ENCODE peak calls at places on chromosomes 3 and 15, in five cellular contexts. O, B, X, A and L are unnamed samples.

GRCh38 chr3:134600166-134600670 is 50.6 kb downstream of the KY start:
- DNase-seq in O (no peak), A (no peak), X (no peak), B (no peak), L (no peak)

GRCh38 chr15:80455051-80455648 is 51.0 kb downstream of the ARNT2 start:
- DNase-seq in B (no peak), O (no peak), A (peak), X (no peak), L (no peak)

GRCh38 chr3:153043729-153044314 is 118.2 kb upstream of the RAP2B start:
- DNase-seq in A (peak), O (no peak), B (peak), X (no peak), L (no peak)

GRCh38 chr3:98581474-98581873 is 11.9 kb downstream of the CPOX start:
- DNase-seq in A (no peak), O (no peak), X (no peak), B (no peak), L (no peak)

GRCh38 chr3:120568624-120569023 is 27.5 kb upstream of the NDUFB4 start:
- DNase-seq in X (no peak), O (no peak), B (peak), A (no peak), L (no peak)

GRCh38 chr3:31455524-31455923 is 77.2 kb upstream of the STT3B start:
- DNase-seq in B (no peak), X (no peak), A (no peak), O (no peak), L (no peak)

GRCh38 chr3:72533584-72534473 is 314.4 kb downstream of the SHQ1 start:
- DNase-seq in X (no peak), B (peak), O (no peak), A (no peak), L (no peak)

GRCh38 chr15:66701422-66702034 is 508 bp upstream of the SMAD6 start:
- DNase-seq in O (peak), X (peak), B (peak), A (no peak), L (peak)

GRCh38 chr15:98221577-98221976 is 261.1 kb downstream of the ARRDC4 start:
- DNase-seq in A (no peak), O (no peak), B (no peak), X (no peak), L (no peak)

GRCh38 chr3:105526349-105527111 is 159.8 kb downstream of the ALCAM start:
- DNase-seq in A (no peak), O (no peak), B (peak), X (no peak), L (no peak)

GRCh38 chr3:31567036-31567435 is 34.3 kb downstream of the STT3B start:
- DNase-seq in X (no peak), A (no peak), O (peak), B (no peak), L (no peak)

GRCh38 chr3:25493786-25494185 is 65.7 kb downstream of the RARB start:
- DNase-seq in O (no peak), B (no peak), X (no peak), A (no peak), L (no peak)

GRCh38 chr15:83559310-83559966 is 94.5 kb upstream of the ADAMTSL3 start:
- DNase-seq in O (peak), X (peak), B (peak), A (peak), L (peak)

GRCh38 chr3:186789554-186790260 is 6.3 kb downstream of the EIF4A2 start:
- DNase-seq in O (no peak), X (no peak), B (no peak), A (no peak), L (no peak)

GRCh38 chr3:157156844-157157635 is 2.9 kb downstream of the CCNL1 start:
- DNase-seq in B (peak), A (no peak), O (no peak), X (no peak), L (no peak)

GRCh38 chr3:125052671-125053303 is 3.0 kb downstream of the HEG1 start:
- DNase-seq in B (peak), O (no peak), X (no peak), A (peak), L (no peak)

GRCh38 chr3:120678331-120678845 is 3.7 kb downstream of the HGD start:
- DNase-seq in B (peak), O (no peak), X (no peak), A (no peak), L (no peak)

GRCh38 chr15:72902245-72902928 is 118.8 kb upstream of the ADPGK start:
- DNase-seq in X (no peak), A (no peak), O (no peak), B (peak), L (no peak)

GRCh38 chr15:57134877-57135276 is 216.4 kb downstream of the TCF12 start:
- DNase-seq in A (no peak), O (no peak), X (no peak), B (no peak), L (no peak)

GRCh38 chr15:38587214-38587613 is 22.6 kb upstream of the RASGRP1 start:
- DNase-seq in B (no peak), A (no peak), X (no peak), O (no peak), L (no peak)

GRCh38 chr3:134754768-134755559 is 40.1 kb upstream of the EPHB1 start:
- DNase-seq in X (peak), O (peak), B (peak), A (no peak), L (peak)

GRCh38 chr3:175316799-175317198 is 457.7 kb downstream of the NAALADL2 start:
- DNase-seq in A (no peak), O (no peak), X (no peak), B (no peak), L (no peak)

GRCh38 chr3:137866001-137866400 is 101.9 kb downstream of the SOX14 start:
- DNase-seq in X (no peak), O (no peak), B (no peak), A (peak), L (no peak)

GRCh38 chr3:15673536-15673935 is 72.0 kb downstream of the BTD start:
- DNase-seq in O (no peak), B (no peak), X (no peak), A (no peak), L (no peak)

GRCh38 chr3:115659861-115660260 is 36.6 kb downstream of the GAP43 start:
- DNase-seq in B (peak), A (no peak), X (no peak), O (no peak), L (no peak)

GRCh38 chr3:197426161-197426566 is 127.8 kb upstream of the DLG1 start:
- DNase-seq in O (no peak), A (no peak), B (peak), X (no peak), L (no peak)

GRCh38 chr3:83500422-83500821 is 1458.4 kb upstream of the CADM2 start:
- DNase-seq in X (no peak), B (no peak), O (no peak), A (no peak), L (no peak)

GRCh38 chr15:39717134-39717533 is 65.5 kb downstream of the FSIP1 start:
- DNase-seq in B (no peak), A (no peak), X (no peak), O (no peak), L (no peak)
- H2BK12ac ChIP-seq in B (no peak), A (no peak), X (no peak), O (no peak), L (no peak)

DNA sequence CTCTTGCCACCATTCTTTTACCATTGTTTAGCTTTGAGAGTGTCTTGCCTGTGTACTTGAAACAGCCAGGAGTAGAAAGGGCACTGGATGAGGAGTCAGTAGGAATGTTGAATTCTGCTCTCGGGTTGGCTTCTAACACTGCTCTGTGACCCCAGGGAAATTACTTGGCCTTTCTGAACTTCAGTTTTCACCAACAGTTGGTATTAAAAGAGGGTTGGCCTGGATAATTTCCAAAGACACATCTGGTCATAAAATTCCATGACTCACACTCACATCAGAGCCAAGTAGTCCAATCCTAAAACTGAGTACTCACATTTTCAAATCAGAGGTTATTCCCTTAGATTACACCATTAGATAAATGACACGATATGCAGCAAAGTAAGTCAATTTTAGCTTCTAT is 141.6 kb downstream of the ECT2 start:
- DNase-seq in O (no peak), A (no peak), X (no peak), B (peak), L (no peak)
- H2BK12ac ChIP-seq in O (no peak), A (no peak), X (no peak), B (no peak), L (no peak)

GRCh38 chr3:5057857-5058324 is 64.2 kb upstream of the ARL8B start:
- DNase-seq in O (peak), X (no peak), B (peak), A (peak), L (peak)
- H2BK12ac ChIP-seq in O (no peak), X (no peak), B (no peak), A (no peak), L (no peak)

GRCh38 chr3:122353215-122353614 is 28.2 kb downstream of the CSTA start:
- DNase-seq in A (no peak), B (no peak), X (no peak), O (no peak), L (no peak)
- H2BK12ac ChIP-seq in A (no peak), B (no peak), X (no peak), O (no peak), L (no peak)

GRCh38 chr3:76372497-76372896 is 587.1 kb upstream of the ZNF717 start:
- DNase-seq in O (no peak), A (no peak), X (no peak), B (peak), L (no peak)
- H2BK12ac ChIP-seq in O (no peak), A (no peak), X (no peak), B (no peak), L (no peak)

GRCh38 chr3:78717042-78717441 is 1050.8 kb downstream of the ROBO1 start:
- DNase-seq in O (no peak), X (no peak), A (no peak), B (no peak), L (no peak)

GRCh38 chr3:78721771-78722543 is 1045.8 kb downstream of the ROBO1 start:
- DNase-seq in B (peak), O (no peak), A (no peak), X (no peak), L (no peak)

GRCh38 chr3:78718707-78719106 is 1049.1 kb downstream of the ROBO1 start:
- DNase-seq in B (no peak), O (no peak), X (no peak), A (no peak), L (no peak)
- H2BK12ac ChIP-seq in B (no peak), O (no peak), X (no peak), A (no peak), L (no peak)

GRCh38 chr3:128001576-128001975 is 50.7 kb upstream of the SEC61A1 start:
- DNase-seq in X (peak), O (peak), B (no peak), A (no peak), L (no peak)
- H2BK12ac ChIP-seq in X (peak), O (no peak), B (no peak), A (no peak), L (no peak)

GRCh38 chr15:60536314-60536713 is 57.4 kb upstream of the ICE2 start:
- DNase-seq in B (peak), X (no peak), O (no peak), A (no peak), L (no peak)
- H2BK12ac ChIP-seq in B (no peak), X (no peak), O (no peak), A (no peak), L (no peak)

GRCh38 chr15:86645861-86646393 is 566.3 kb downstream of the AGBL1 start:
- DNase-seq in B (no peak), X (no peak), A (no peak), O (no peak), L (no peak)
- H2BK12ac ChIP-seq in B (no peak), X (no peak), A (no peak), O (no peak), L (no peak)